ENCODE peak calls at places on chromosomes 6 and 20, in ten cellular contexts. Y is CD8-positive, alpha-beta memory T cell; H is pancreas; E is CD8-positive, alpha-beta T cell; V is breast epithelium; F is fibroblast of lung; Q is iPS DF 6.9; C is SK-N-MC; B is prostate gland; T is spleen. W is an unnamed sample.

GRCh38 chr6:19434065-19434464 is 403.1 kb upstream of the ID4 start:
- DNase-seq in Y (no peak), H (no peak), E (no peak), V (no peak), F (no peak), Q (no peak), C (no peak), B (no peak), T (no peak), W (no peak)

GRCh38 chr6:100704941-100705340 is 176.2 kb downstream of the ASCC3 start:
- DNase-seq in Y (no peak), H (no peak), E (no peak), V (no peak), F (peak; percentile 2), Q (no peak), C (no peak), B (no peak), T (no peak), W (no peak)

GRCh38 chr20:51216850-51217249 is 193.9 kb upstream of the KCNG1 start:
- DNase-seq in Y (no peak), H (no peak), E (no peak), V (no peak), F (no peak), Q (no peak), C (no peak), B (no peak), T (no peak), W (no peak)

GRCh38 chr6:151400473-151400872 is 9.1 kb upstream of the ZBTB2 start:
- DNase-seq in Y (no peak), H (no peak), E (no peak), V (no peak), F (no peak), Q (no peak), C (no peak), B (no peak), T (no peak), W (no peak)

GRCh38 chr6:148736779-148737412 is 9.9 kb upstream of the UST start:
- DNase-seq in Y (no peak), H (no peak), E (no peak), V (no peak), F (no peak), Q (no peak), C (no peak), B (no peak), T (no peak), W (no peak)

GRCh38 chr20:42612262-42612661 is 577.4 kb downstream of the PTPRT start:
- DNase-seq in Y (no peak), H (no peak), E (no peak), V (no peak), F (no peak), Q (no peak), C (no peak), B (no peak), T (no peak), W (no peak)

GRCh38 chr6:41640436-41640835 is 2.2 kb downstream of the MDFI start:
- DNase-seq in Y (no peak), H (no peak), E (no peak), V (peak; percentile 57), F (no peak), Q (no peak), C (no peak), B (no peak), T (no peak), W (no peak)

GRCh38 chr6:43301081-43301870 is 3.2 kb downstream of the SLC22A7 start:
- DNase-seq in Y (no peak), H (no peak), E (no peak), V (no peak), F (no peak), Q (no peak), C (no peak), B (no peak), T (no peak), W (no peak)

GRCh38 chr6:99446076-99446475 is 21.0 kb upstream of the PNISR start:
- DNase-seq in Y (no peak), H (no peak), E (no peak), V (no peak), F (no peak), Q (no peak), C (no peak), B (no peak), T (no peak), W (no peak)

GRCh38 chr6:42131531-42131930 is 10.9 kb downstream of the C6orf132 start:
- DNase-seq in Y (no peak), H (no peak), E (no peak), V (no peak), F (peak; percentile 83), Q (no peak), C (no peak), B (no peak), T (no peak), W (no peak)

DNA sequence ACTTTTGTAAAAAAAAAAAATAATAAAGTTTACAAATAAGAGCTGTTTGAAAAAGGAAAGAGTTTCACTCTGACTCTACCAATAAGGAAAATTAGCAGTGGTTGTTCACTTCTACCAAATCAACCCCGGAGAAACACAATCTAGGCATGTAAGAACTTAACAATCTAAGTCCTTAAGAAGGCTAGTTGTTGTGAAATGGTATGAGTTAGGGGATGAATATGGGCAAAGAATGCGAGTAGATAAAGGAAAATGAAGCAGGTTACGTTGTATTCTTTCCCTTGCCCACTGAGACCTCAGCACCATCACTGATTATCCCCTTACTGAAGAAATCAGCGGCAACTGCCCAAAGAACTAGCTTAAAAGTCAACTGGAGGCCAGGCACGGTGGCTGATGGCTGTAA is 15.4 kb downstream of the MOCS1 start:
- DNase-seq in Y (no peak), H (no peak), E (no peak), V (no peak), F (no peak), Q (no peak), C (no peak), B (no peak), T (no peak), W (no peak)
- H3K36me3 ChIP-seq in Y (no peaks in the 10 kb centered on the region), H (peaks cover 6% of the 10 kb centered on the region), E (no peaks in the 10 kb centered on the region), V (no peaks in the 10 kb centered on the region), F (peaks cover 4% of the 10 kb centered on the region), Q (no peaks in the 10 kb centered on the region), C (no peaks in the 10 kb centered on the region), B (no peaks in the 10 kb centered on the region), T (peaks cover 32% of the 10 kb centered on the region), W (peaks cover 20% of the 10 kb centered on the region)

GRCh38 chr6:7295916-7296315 is 17.1 kb downstream of the SSR1 start:
- DNase-seq in Y (no peak), H (no peak), E (no peak), V (no peak), F (no peak), Q (no peak), C (no peak), B (no peak), T (no peak), W (no peak)
- H3K36me3 ChIP-seq in Y (peaks cover 44% of the 10 kb centered on the region), H (peaks cover 29% of the 10 kb centered on the region), E (peaks cover 59% of the 10 kb centered on the region), V (no peaks in the 10 kb centered on the region), F (peaks cover 6% of the 10 kb centered on the region), Q (peaks cover 13% of the 10 kb centered on the region), C (peaks cover 88% of the 10 kb centered on the region), B (peaks cover 8% of the 10 kb centered on the region), T (peaks cover 100% of the 10 kb centered on the region), W (peaks cover 1% of the 10 kb centered on the region)

DNA sequence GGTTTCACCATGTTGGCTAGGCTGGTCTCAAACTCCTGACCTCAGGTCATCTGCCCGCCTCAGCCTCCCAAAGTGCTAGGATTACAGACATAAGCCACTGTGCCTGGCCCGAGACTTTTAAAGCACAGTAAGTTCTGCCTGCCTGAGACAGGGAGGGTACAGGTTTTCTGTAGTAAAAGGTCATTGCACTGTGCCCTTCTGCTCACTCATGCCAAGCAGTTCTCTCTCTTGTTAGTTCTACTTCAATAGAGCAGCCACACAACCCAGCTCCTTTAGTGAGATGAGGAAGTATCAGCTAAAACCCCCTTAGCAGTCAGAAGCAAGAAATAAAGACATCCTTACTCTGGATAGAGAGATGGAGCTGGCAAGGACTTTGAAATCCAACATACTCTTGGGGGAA is 52.4 kb upstream of the ARMH2 start:
- DNase-seq in Y (no peak), H (no peak), E (no peak), V (no peak), F (no peak), Q (no peak), C (no peak), B (no peak), T (no peak), W (no peak)
- H3K36me3 ChIP-seq in Y (peaks cover 84% of the 10 kb centered on the region), H (no peaks in the 10 kb centered on the region), E (peaks cover 77% of the 10 kb centered on the region), V (no peaks in the 10 kb centered on the region), F (no peaks in the 10 kb centered on the region), Q (no peaks in the 10 kb centered on the region), C (no peaks in the 10 kb centered on the region), B (no peaks in the 10 kb centered on the region), T (peaks cover 99% of the 10 kb centered on the region), W (no peaks in the 10 kb centered on the region)

DNA sequence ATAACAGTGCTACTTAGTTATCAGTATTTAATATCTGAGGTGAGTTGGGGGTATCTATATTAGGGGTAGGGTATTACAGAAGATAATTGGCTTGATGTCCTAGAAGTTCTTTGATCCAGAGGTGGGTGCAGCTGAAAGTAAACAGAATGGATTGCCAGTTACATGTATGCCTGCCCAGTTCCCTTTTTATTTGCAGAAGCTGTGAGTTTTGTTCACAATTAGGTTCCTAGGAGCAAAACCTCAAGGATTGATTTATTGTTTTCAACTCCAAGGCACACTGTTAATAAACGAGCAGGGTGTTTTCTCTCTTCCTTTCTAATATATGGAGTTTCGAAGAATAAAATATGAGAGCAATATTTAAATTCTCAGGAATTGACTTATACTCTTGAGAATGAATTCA is 129.0 kb downstream of the SULF2 start:
- DNase-seq in Y (no peak), H (no peak), E (no peak), V (no peak), F (no peak), Q (no peak), C (no peak), B (no peak), T (no peak), W (no peak)
- H3K36me3 ChIP-seq in Y (peaks cover 34% of the 10 kb centered on the region), H (peaks cover 11% of the 10 kb centered on the region), E (peaks cover 40% of the 10 kb centered on the region), V (peaks cover 9% of the 10 kb centered on the region), F (peaks cover 1% of the 10 kb centered on the region), Q (no peaks in the 10 kb centered on the region), C (peaks cover 16% of the 10 kb centered on the region), B (no peaks in the 10 kb centered on the region), T (peaks cover 100% of the 10 kb centered on the region), W (peaks cover 8% of the 10 kb centered on the region)

GRCh38 chr20:47249913-47250312 is 106.6 kb downstream of the ZMYND8 start:
- DNase-seq in Y (no peak), H (no peak), E (no peak), V (no peak), F (no peak), Q (no peak), C (no peak), B (no peak), T (no peak), W (no peak)

GRCh38 chr20:47252879-47253307 is 103.6 kb downstream of the ZMYND8 start:
- DNase-seq in Y (no peak), H (no peak), E (no peak), V (no peak), F (no peak), Q (no peak), C (no peak), B (peak; percentile 57), T (no peak), W (no peak)

GRCh38 chr20:47250360-47250759 is 106.1 kb downstream of the ZMYND8 start:
- DNase-seq in Y (no peak), H (no peak), E (no peak), V (no peak), F (no peak), Q (no peak), C (no peak), B (no peak), T (no peak), W (no peak)

GRCh38 chr20:47253860-47254259 is 102.6 kb downstream of the ZMYND8 start:
- DNase-seq in Y (no peak), H (no peak), E (no peak), V (no peak), F (no peak), Q (no peak), C (no peak), B (no peak), T (no peak), W (no peak)

GRCh38 chr20:47251154-47252020 is 105.1 kb downstream of the ZMYND8 start:
- DNase-seq in Y (no peak), H (no peak), E (no peak), V (no peak), F (no peak), Q (no peak), C (no peak), B (no peak), T (no peak), W (no peak)
- H3K36me3 ChIP-seq in Y (peaks cover 53% of the 10 kb centered on the region), H (no peaks in the 10 kb centered on the region), E (peaks cover 48% of the 10 kb centered on the region), V (peaks cover 10% of the 10 kb centered on the region), F (peaks cover 8% of the 10 kb centered on the region), Q (peaks cover 22% of the 10 kb centered on the region), C (peaks cover 40% of the 10 kb centered on the region), B (no peaks in the 10 kb centered on the region), T (peaks cover 97% of the 10 kb centered on the region), W (peaks cover 32% of the 10 kb centered on the region)